ENCODE peak calls at places on chromosomes 6 and 20, in five cellular contexts. W, A, H, G and F are unnamed samples.

GRCh38 chr6:20539387-20539786 is 5.1 kb downstream of the CDKAL1 start:
- DNase-seq in W (no peak), A (no peak), H (no peak), G (no peak), F (no peak)

GRCh38 chr6:139852484-139853140 is 478.2 kb upstream of the CITED2 start:
- DNase-seq in W (no peak), A (no peak), H (no peak), G (no peak), F (no peak)

GRCh38 chr20:25081065-25081729 is 744 bp downstream of the VSX1 start:
- DNase-seq in W (peak), A (no peak), H (no peak), G (no peak), F (no peak)

GRCh38 chr6:158629376-158630221 is 14.9 kb downstream of the DYNLT1 start:
- DNase-seq in W (no peak), A (no peak), H (no peak), G (no peak), F (no peak)

GRCh38 chr6:11235062-11235461 is 2.6 kb upstream of the NEDD9 start:
- DNase-seq in W (no peak), A (no peak), H (no peak), G (no peak), F (no peak)

GRCh38 chr20:5535211-5535756 is 214.9 kb upstream of the SHLD1 start:
- DNase-seq in W (peak), A (no peak), H (no peak), G (peak), F (no peak)

GRCh38 chr20:62953167-62953838 is 794 bp downstream of the SLC17A9 start:
- DNase-seq in W (no peak), A (peak), H (no peak), G (no peak), F (no peak)

GRCh38 chr6:108406943-108407342 is 112.1 kb downstream of the AFG1L start:
- DNase-seq in W (no peak), A (no peak), H (no peak), G (no peak), F (no peak)

GRCh38 chr6:138844203-138844602 is 48.3 kb downstream of the ECT2L start:
- DNase-seq in W (no peak), A (no peak), H (no peak), G (no peak), F (no peak)

GRCh38 chr6:75171151-75171550 is 34.7 kb downstream of the COL12A1 start:
- DNase-seq in W (no peak), A (no peak), H (no peak), G (no peak), F (no peak)

GRCh38 chr6:20840675-20841074 is 306.4 kb downstream of the CDKAL1 start:
- DNase-seq in W (no peak), A (no peak), H (no peak), G (no peak), F (no peak)

GRCh38 chr6:16446241-16446640 is 207.9 kb downstream of the GMPR start:
- DNase-seq in W (no peak), A (no peak), H (no peak), G (no peak), F (no peak)

GRCh38 chr20:35306931-35307517 is 14.8 kb upstream of the FAM83C start:
- DNase-seq in W (peak), A (no peak), H (no peak), G (peak), F (no peak)

GRCh38 chr20:4684837-4685413 is 36.8 kb upstream of the PRND start:
- DNase-seq in W (no peak), A (no peak), H (no peak), G (peak), F (no peak)

GRCh38 chr20:17202030-17202429 is 24.8 kb upstream of the PCSK2 start:
- DNase-seq in W (no peak), A (no peak), H (no peak), G (no peak), F (no peak)

GRCh38 chr6:35146453-35146852 is 5.3 kb upstream of the TCP11 start:
- DNase-seq in W (peak), A (no peak), H (no peak), G (peak), F (no peak)

GRCh38 chr6:29502181-29502580 is 14.4 kb upstream of the MAS1L start:
- DNase-seq in W (no peak), A (no peak), H (no peak), G (no peak), F (no peak)

GRCh38 chr6:138025528-138025941 is 81.7 kb downstream of the PERP start:
- DNase-seq in W (no peak), A (no peak), H (no peak), G (no peak), F (no peak)

GRCh38 chr6:33390173-33390572 is 1.4 kb upstream of the KIFC1 start:
- DNase-seq in W (no peak), A (no peak), H (no peak), G (no peak), F (no peak)